ENCODE peak calls at places on chromosomes 2 and 18, in six cellular contexts. N is CD4-positive, alpha-beta T cell; Z is GM23338; L is stimulated activated CD8-positive, alpha-beta memory T cell treated with anti-CD3 and anti-CD28 coated beads, Interleukin-12 subunit alpha, Interleukin-12 subunit beta, amount 100 ng/mL, for 1 hour; R is kidney glomerular epithelial cell; P is HFF-Myc. W is an unnamed sample.

GRCh38 chr2:155250800-155251199 is 552.3 kb downstream of the KCNJ3 start:
- DNase-seq in Z (peak; percentile 57), L (no peak), N (no peak), R (peak; percentile 20), P (no peak), W (no peak)

GRCh38 chr2:235141411-235142128 is 189.8 kb downstream of the SH3BP4 start:
- DNase-seq in P (no peak), L (no peak), R (no peak), N (no peak), Z (no peak), W (no peak)

GRCh38 chr2:102358496-102358895 is 2.9 kb downstream of the IL18R1 start:
- DNase-seq in N (no peak), R (no peak), Z (no peak), P (no peak), L (no peak), W (peak; percentile 27)

GRCh38 chr2:118539290-118539689 is 308.2 kb downstream of the EN1 start:
- DNase-seq in N (no peak), L (no peak), Z (peak; percentile 78), R (no peak), P (no peak), W (no peak)

GRCh38 chr18:8654482-8655451 is 45.5 kb downstream of the RAB12 start:
- DNase-seq in N (no peak), P (peak; percentile 7), R (peak; percentile 57), L (no peak), Z (peak; percentile 36), W (no peak)

GRCh38 chr18:9824474-9824832 is 61.3 kb upstream of the TXNDC2 start:
- DNase-seq in P (no peak), R (no peak), Z (no peak), N (no peak), L (no peak), W (no peak)

GRCh38 chr18:13438507-13439056 is 220.0 kb downstream of the LDLRAD4 start:
- DNase-seq in L (no peak), P (no peak), R (no peak), N (no peak), Z (no peak), W (no peak)

GRCh38 chr18:63098014-63098981 is 221.3 kb downstream of the BCL2 start:
- DNase-seq in P (no peak), L (peak; percentile 15), N (peak; percentile 32), R (no peak), Z (no peak), W (no peak)

GRCh38 chr2:66301073-66301766 is 133.7 kb upstream of the MEIS1 start:
- DNase-seq in R (no peak), Z (no peak), N (no peak), P (no peak), L (no peak), W (no peak)

GRCh38 chr2:15038373-15039364 is 406.2 kb downstream of the LRATD1 start:
- DNase-seq in R (no peak), N (no peak), Z (no peak), P (no peak), L (no peak), W (no peak)

GRCh38 chr2:97845818-97846217 is 132.4 kb downstream of the ZAP70 start:
- DNase-seq in P (no peak), Z (no peak), R (no peak), L (no peak), N (no peak), W (no peak)

GRCh38 chr2:157420771-157421323 is 23.0 kb downstream of the CYTIP start:
- DNase-seq in P (no peak), R (no peak), N (no peak), Z (no peak), L (no peak), W (no peak)

GRCh38 chr2:121731366-121731765 is 5.3 kb downstream of the NIFK start:
- DNase-seq in N (no peak), L (no peak), R (no peak), Z (no peak), P (no peak), W (no peak)

GRCh38 chr2:133497261-133497893 is 70.9 kb downstream of the NCKAP5 start:
- DNase-seq in Z (peak; percentile 70), N (no peak), P (no peak), R (no peak), L (no peak), W (no peak)

GRCh38 chr2:71358931-71359671 is 27.5 kb downstream of the ZNF638 start:
- DNase-seq in L (no peak), Z (no peak), R (peak; percentile 5), P (peak; percentile 9), N (no peak), W (no peak)